ENCODE peak calls at places on chromosomes 3 and 15, in four cellular contexts. M is HepG2, N is K562, V is GM12878. P is an unnamed sample.

GRCh38 chr3:29286841-29287240 is 6.0 kb downstream of the RBMS3 start:
- DNase-seq in M (no peak), N (no peak), V (no peak), P (no peak)

GRCh38 chr3:39384665-39385000 is 1.5 kb downstream of the SLC25A38 start:
- DNase-seq in M (no peak), N (no peak), V (no peak), P (no peak)

GRCh38 chr15:70799667-70800450 is 36.5 kb upstream of the UACA start:
- DNase-seq in M (peak), N (no peak), V (no peak), P (no peak)

GRCh38 chr3:100155105-100155504 is 40.8 kb upstream of the FILIP1L start:
- DNase-seq in M (no peak), N (no peak), V (no peak), P (no peak)

GRCh38 chr3:124791639-124792111 is 61.4 kb downstream of the UMPS start:
- DNase-seq in M (no peak), N (no peak), V (no peak), P (no peak)

GRCh38 chr3:129576514-129577345 is 29.7 kb downstream of the PLXND1 start:
- DNase-seq in M (peak), N (no peak), V (peak), P (no peak)

GRCh38 chr3:126657901-126658300 is 3.0 kb upstream of the TXNRD3 start:
- DNase-seq in M (no peak), N (no peak), V (no peak), P (no peak)

GRCh38 chr3:8625991-8626390 is 18.6 kb downstream of the SSUH2 start:
- DNase-seq in M (no peak), N (no peak), V (no peak), P (no peak)

DNA sequence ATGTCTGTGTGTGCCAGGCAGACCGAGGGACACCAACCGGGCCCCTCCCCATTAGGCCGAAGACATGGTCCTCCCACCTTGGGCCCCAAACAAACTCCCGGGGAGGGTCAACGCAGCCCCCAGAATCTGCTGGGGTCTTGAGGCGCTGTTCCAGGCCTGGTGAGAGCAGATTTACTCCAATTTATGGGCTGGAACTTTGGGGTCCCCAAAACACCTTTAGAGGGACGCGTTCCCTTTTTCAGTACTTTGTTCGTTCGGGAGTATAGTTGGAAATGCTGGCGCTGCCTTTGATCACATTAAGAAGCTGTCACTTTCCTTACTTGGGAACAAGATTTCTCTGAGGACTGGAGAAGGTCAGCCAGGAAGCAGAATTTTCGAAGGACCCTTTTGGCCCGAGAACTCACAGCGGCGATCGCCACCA is 2.3 kb downstream of the GATA2 start:
- DNase-seq in M (no peak), N (no peak), V (no peak), P (no peak)
- TF ChIP-seq SMC3 in M (no peak), N (no peak), V (no peak), P (no peak)

GRCh38 chr15:66124626-66125025 is 128.9 kb downstream of the MEGF11 start:
- DNase-seq in M (no peak), N (no peak), V (no peak), P (no peak)
- TF ChIP-seq ESRRA in M (no peak), N (no peak), V (no peak), P (no peak)

GRCh38 chr3:23981136-23981535 is 36.0 kb downstream of the NR1D2 start:
- DNase-seq in M (no peak), N (no peak), V (no peak), P (no peak)
- TF ChIP-seq CHD2 in M (no peak), N (no peak), V (no peak), P (no peak)

DNA sequence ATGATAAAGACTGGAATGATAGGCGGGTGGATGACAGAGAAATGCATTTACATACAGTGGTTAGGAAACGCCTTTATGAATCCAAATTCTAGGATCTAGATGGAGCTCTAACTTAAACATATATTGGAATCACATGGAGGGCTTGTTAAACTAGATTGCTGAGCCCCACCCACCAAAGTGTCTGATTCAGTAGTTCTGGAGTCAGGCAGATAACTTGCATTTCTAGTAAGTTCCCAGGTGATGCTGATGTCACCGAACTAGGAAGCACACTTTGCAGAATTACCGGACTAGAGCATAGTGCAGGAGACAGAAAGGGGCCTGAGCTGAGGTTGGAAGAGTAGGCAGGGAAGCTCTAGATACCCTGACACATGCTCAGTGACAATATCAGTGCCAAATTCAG is 837.2 kb downstream of the FHIT start:
- DNase-seq in M (no peak), N (peak), V (no peak), P (no peak)
- TF ChIP-seq SMC3 in M (no peak), N (no peak), V (no peak), P (no peak)

GRCh38 chr15:62791694-62792093 is 250.9 kb upstream of the TPM1 start:
- DNase-seq in M (no peak), N (no peak), V (no peak), P (no peak)
- TF ChIP-seq ESRRA in M (no peak), N (no peak), V (no peak), P (no peak)